ENCODE peak calls at places on chromosome 22, in ten cellular contexts. W, Y, S, B, K, H, M, D, J and Z are unnamed samples.

GRCh38 chr22:26590525-26590858 is 560 bp upstream of the TPST2 start:
- DNase-seq in D (no peak), B (no peak), J (no peak), K (no peak), S (no peak), H (no peak), M (no peak), W (no peak), Y (no peak), Z (peak; percentile 26)

GRCh38 chr22:46084376-46084775 is 66.0 kb upstream of the PPARA start:
- DNase-seq in B (no peak), Y (no peak), K (no peak), D (no peak), W (no peak), M (no peak), J (no peak), S (peak; percentile 48), H (no peak), Z (no peak)

GRCh38 chr22:17931400-17931825 is 92.9 kb downstream of the MICAL3 start:
- DNase-seq in Y (no peak), M (no peak), K (no peak), W (no peak), D (no peak), J (no peak), B (no peak), H (no peak), S (peak; percentile 80), Z (peak; percentile 46)

GRCh38 chr22:23207786-23208325 is 27.5 kb downstream of the BCR start:
- DNase-seq in S (peak; percentile 30), W (no peak), B (no peak), Y (no peak), H (no peak), K (no peak), D (no peak), M (no peak), J (no peak), Z (no peak)

GRCh38 chr22:46891382-46891951 is 129.0 kb downstream of the TBC1D22A start:
- DNase-seq in D (no peak), H (no peak), Y (no peak), B (no peak), K (no peak), J (no peak), M (no peak), S (no peak), W (no peak), Z (no peak)

GRCh38 chr22:27133951-27134664 is 476.7 kb downstream of the MIAT start:
- DNase-seq in M (peak; percentile 3), B (peak; percentile 95), Y (peak; percentile 67), J (no peak), S (no peak), D (no peak), H (no peak), W (no peak), K (no peak), Z (peak; percentile 22)

GRCh38 chr22:30078320-30079311 is 1.6 kb upstream of the HORMAD2 start:
- DNase-seq in B (no peak), K (no peak), Y (no peak), M (peak; percentile 8), D (no peak), W (no peak), J (no peak), S (no peak), H (no peak), Z (no peak)

GRCh38 chr22:23781533-23781932 is 5.2 kb upstream of the SMARCB1 start:
- DNase-seq in J (no peak), D (no peak), K (no peak), B (peak; percentile 82), M (no peak), W (no peak), H (no peak), Y (no peak), S (no peak), Z (no peak)

GRCh38 chr22:46578824-46579561 is 41.2 kb upstream of the GRAMD4 start:
- DNase-seq in Y (no peak), J (peak; percentile 37), B (peak; percentile 30), W (no peak), H (no peak), D (no peak), K (no peak), S (peak; percentile 87), M (no peak), Z (peak; percentile 83)

GRCh38 chr22:22578702-22579424 is 19.8 kb upstream of the PRAME start:
- DNase-seq in D (no peak), M (no peak), Y (no peak), K (no peak), S (peak; percentile 23), J (no peak), H (no peak), W (peak; percentile 16), B (peak; percentile 53), Z (no peak)

GRCh38 chr22:40232624-40233023 is 54.9 kb downstream of the TNRC6B start:
- DNase-seq in Y (no peak), H (no peak), B (no peak), J (no peak), M (no peak), W (no peak), S (no peak), D (no peak), K (no peak), Z (no peak)

GRCh38 chr22:19213496-19214473 is 35.2 kb upstream of the SLC25A1 start:
- DNase-seq in W (no peak), M (no peak), J (peak; percentile 32), B (no peak), H (no peak), Y (no peak), S (no peak), K (no peak), D (no peak), Z (no peak)

GRCh38 chr22:24063986-24064385 is 52.9 kb downstream of the CABIN1 start:
- DNase-seq in Y (no peak), K (no peak), B (no peak), J (no peak), D (no peak), S (no peak), H (no peak), M (no peak), W (no peak), Z (no peak)

GRCh38 chr22:30290679-30291333 is 1.5 kb upstream of the CASTOR1 start:
- DNase-seq in W (no peak), K (no peak), J (peak; percentile 48), Y (no peak), B (peak; percentile 78), S (peak; percentile 92), M (no peak), D (no peak), H (no peak), Z (no peak)

GRCh38 chr22:49845666-49846459 is 7.8 kb upstream of the ZBED4 start:
- DNase-seq in M (no peak), W (no peak), B (no peak), H (no peak), K (no peak), Y (no peak), S (no peak), D (no peak), J (no peak), Z (no peak)

GRCh38 chr22:44648821-44649566 is 53.0 kb upstream of the PRR5 start:
- DNase-seq in K (no peak), D (no peak), S (no peak), B (no peak), Y (no peak), W (no peak), J (no peak), M (no peak), H (no peak), Z (no peak)

GRCh38 chr22:19806213-19807160 is 45.9 kb downstream of the TBX1 start:
- DNase-seq in Y (no peak), K (peak; percentile 38), S (peak; percentile 59), J (no peak), M (no peak), W (no peak), B (peak; percentile 70), D (no peak), H (no peak), Z (peak; percentile 91)

GRCh38 chr22:25627271-25627848 is 62.9 kb downstream of the GRK3 start:
- DNase-seq in S (no peak), W (no peak), J (no peak), B (peak; percentile 48), Y (peak; percentile 25), H (no peak), D (no peak), M (no peak), K (no peak), Z (no peak)

GRCh38 chr22:40610329-40610850 is 26.1 kb downstream of the MRTFA start:
- DNase-seq in H (no peak), J (no peak), W (no peak), D (no peak), M (no peak), Y (no peak), S (no peak), K (no peak), B (no peak), Z (no peak)

GRCh38 chr22:32080904-32081303 is 37.8 kb downstream of the SLC5A1 start:
- DNase-seq in Y (no peak), B (peak; percentile 55), J (peak; percentile 56), D (no peak), W (no peak), K (peak; percentile 59), M (peak; percentile 29), H (no peak), S (no peak), Z (peak; percentile 59)

GRCh38 chr22:20154602-20155183 is 3.8 kb upstream of the CCDC188 start:
- DNase-seq in K (no peak), Y (no peak), M (no peak), S (no peak), D (no peak), W (no peak), H (no peak), B (no peak), J (no peak), Z (no peak)

GRCh38 chr22:47124451-47124881 is 362.0 kb downstream of the TBC1D22A start:
- DNase-seq in W (no peak), J (no peak), Y (no peak), S (peak; percentile 33), M (no peak), B (no peak), H (no peak), D (no peak), K (no peak), Z (no peak)

GRCh38 chr22:33896801-33897620 is 23.3 kb downstream of the LARGE1 start:
- DNase-seq in B (peak; percentile 63), S (no peak), K (no peak), D (no peak), H (no peak), W (no peak), Y (no peak), J (no peak), M (no peak), Z (no peak)

GRCh38 chr22:23248583-23248982 is 68.3 kb downstream of the BCR start:
- DNase-seq in J (peak; percentile 41), Y (no peak), M (no peak), K (no peak), H (no peak), B (peak; percentile 34), W (no peak), S (peak; percentile 11), D (no peak), Z (no peak)

GRCh38 chr22:41920271-41920976 is 5.5 kb upstream of the SHISA8 start:
- DNase-seq in W (no peak), M (no peak), Y (no peak), B (no peak), S (no peak), D (no peak), J (no peak), K (no peak), H (no peak), Z (no peak)

GRCh38 chr22:44455151-44455962 is 42.7 kb downstream of the RTL6 start:
- DNase-seq in K (no peak), M (peak; percentile 36), S (no peak), Y (no peak), B (no peak), W (no peak), H (peak; percentile 11), D (no peak), J (no peak), Z (peak; percentile 67)

GRCh38 chr22:42907404-42908081 is 50.5 kb upstream of the ARFGAP3 start:
- DNase-seq in D (no peak), K (no peak), H (no peak), S (no peak), M (no peak), Y (no peak), J (no peak), W (no peak), B (no peak), Z (no peak)

GRCh38 chr22:20298110-20298802 is 21.6 kb downstream of the DGCR6L start:
- DNase-seq in D (no peak), S (peak; percentile 67), Y (no peak), B (no peak), M (no peak), H (no peak), K (no peak), W (no peak), J (peak; percentile 35), Z (peak; percentile 60)